ENCODE peak calls at places on chromosomes 7 and 10, in ten cellular contexts. I is activated T-cell treated with anti-CD3 and anti-CD28 coated beads for 1 hour; M is cardiac muscle cell; L is activated naive CD4-positive, alpha-beta T cell treated with anti-CD3 and anti-CD28 coated beads, Interleukin-2, amount 50 U/mL, for 16 hours; Y is effector CD8-positive, alpha-beta T cell; T is AG09319; K is GDM1; Q is activated CD4-positive, alpha-beta T cell treated with anti-CD3 and anti-CD28 coated beads, Interleukin-2, amount 50 U/mL, for 1 hour; X is substantia nigra; P is occipital lobe. S is an unnamed sample.

GRCh38 chr10:103044942-103045489 is 126.9 kb downstream of the CNNM2 start:
- DNase-seq in I (no peak), M (no peak), L (no peak), Y (no peak), T (peak), K (no peak), Q (no peak), X (no peak), P (no peak), S (no peak)

GRCh38 chr7:31099451-31100444 is 47.6 kb downstream of the ADCYAP1R1 start:
- DNase-seq in I (no peak), M (no peak), L (no peak), Y (no peak), T (no peak), K (no peak), Q (no peak), X (no peak), P (no peak), S (no peak)

GRCh38 chr7:747186-747585 is 20.1 kb upstream of the PRKAR1B start:
- DNase-seq in I (no peak), M (no peak), L (no peak), Y (no peak), T (no peak), K (no peak), Q (no peak), X (no peak), P (no peak), S (no peak)

GRCh38 chr7:2316578-2316977 is 2.3 kb upstream of the SNX8 start:
- DNase-seq in I (no peak), M (peak), L (no peak), Y (no peak), T (no peak), K (no peak), Q (no peak), X (no peak), P (no peak), S (no peak)

GRCh38 chr7:20596653-20597052 is 18.8 kb upstream of the ABCB5 start:
- DNase-seq in I (no peak), M (peak), L (no peak), Y (no peak), T (no peak), K (no peak), Q (no peak), X (no peak), P (no peak), S (no peak)

GRCh38 chr7:64775289-64775688 is 18.9 kb upstream of the ZNF138 start:
- DNase-seq in I (no peak), M (no peak), L (no peak), Y (no peak), T (no peak), K (no peak), Q (no peak), X (no peak), P (no peak), S (no peak)

GRCh38 chr7:34327681-34328080 is 330.3 kb upstream of the NPSR1 start:
- DNase-seq in I (no peak), M (no peak), L (no peak), Y (no peak), T (no peak), K (no peak), Q (no peak), X (no peak), P (no peak), S (no peak)

GRCh38 chr7:131603932-131604331 is 47.5 kb upstream of the PODXL start:
- DNase-seq in I (no peak), M (no peak), L (no peak), Y (no peak), T (no peak), K (no peak), Q (no peak), X (no peak), P (no peak), S (no peak)

GRCh38 chr10:130804281-130804680 is 507.2 kb downstream of the TCERG1L start:
- DNase-seq in I (no peak), M (no peak), L (no peak), Y (no peak), T (no peak), K (no peak), Q (no peak), X (no peak), P (no peak), S (no peak)

GRCh38 chr7:22441157-22441556 is 58.8 kb downstream of the STEAP1B start:
- DNase-seq in I (no peak), M (no peak), L (no peak), Y (no peak), T (no peak), K (no peak), Q (no peak), X (no peak), P (no peak), S (no peak)

GRCh38 chr10:127947206-127947605 is 40.3 kb downstream of the PTPRE start:
- DNase-seq in I (no peak), M (no peak), L (no peak), Y (no peak), T (no peak), K (no peak), Q (no peak), X (no peak), P (no peak), S (no peak)

GRCh38 chr10:125029584-125030242 is 87.8 kb downstream of the ZRANB1 start:
- DNase-seq in I (no peak), M (no peak), L (no peak), Y (no peak), T (no peak), K (no peak), Q (no peak), X (no peak), P (no peak), S (no peak)

GRCh38 chr10:130492266-130492934 is 356.2 kb downstream of the GLRX3 start:
- DNase-seq in I (no peak), M (no peak), L (no peak), Y (no peak), T (no peak), K (no peak), Q (no peak), X (no peak), P (no peak), S (no peak)

GRCh38 chr7:87152897-87153641 is 816 bp downstream of the DMTF1 start:
- DNase-seq in I (peak), M (peak), L (peak), Y (no peak), T (no peak), K (no peak), Q (peak), X (no peak), P (peak), S (peak)

GRCh38 chr7:84792232-84792882 is 394.5 kb downstream of the SEMA3D start:
- DNase-seq in I (no peak), M (no peak), L (no peak), Y (no peak), T (no peak), K (no peak), Q (no peak), X (no peak), P (no peak), S (no peak)

GRCh38 chr10:96208271-96208670 is 63.1 kb downstream of the BLNK start:
- DNase-seq in I (no peak), M (no peak), L (no peak), Y (no peak), T (no peak), K (no peak), Q (no peak), X (no peak), P (no peak), S (no peak)

GRCh38 chr10:15897282-15897681 is 37.0 kb upstream of the MINDY3 start:
- DNase-seq in I (no peak), M (peak), L (no peak), Y (no peak), T (no peak), K (no peak), Q (no peak), X (no peak), P (no peak), S (no peak)

GRCh38 chr7:137882261-137882668 is 35.5 kb upstream of the DGKI start:
- DNase-seq in I (no peak), M (peak), L (no peak), Y (no peak), T (peak), K (no peak), Q (no peak), X (no peak), P (peak), S (no peak)

GRCh38 chr7:5599543-5600200 is 176.0 kb upstream of the TNRC18 start:
- DNase-seq in I (no peak), M (no peak), L (no peak), Y (no peak), T (no peak), K (no peak), Q (no peak), X (no peak), P (peak), S (no peak)

GRCh38 chr10:21813944-21814343 is 189.6 kb downstream of the DNAJC1 start:
- DNase-seq in I (no peak), M (no peak), L (no peak), Y (no peak), T (no peak), K (no peak), Q (no peak), X (no peak), P (no peak), S (no peak)

GRCh38 chr10:75565286-75566251 is 134.1 kb downstream of the LRMDA start:
- DNase-seq in I (no peak), M (no peak), L (no peak), Y (no peak), T (no peak), K (no peak), Q (no peak), X (no peak), P (no peak), S (no peak)

GRCh38 chr10:42475168-42476098 is 162.9 kb downstream of the ZNF33B start:
- DNase-seq in I (no peak), M (peak), L (no peak), Y (no peak), T (no peak), K (no peak), Q (no peak), X (no peak), P (peak), S (no peak)

GRCh38 chr10:46297406-46298204 is 10.8 kb downstream of the ANTXRL start:
- DNase-seq in I (no peak), M (no peak), L (no peak), Y (no peak), T (no peak), K (no peak), Q (no peak), X (no peak), P (no peak), S (no peak)

GRCh38 chr7:136947347-136947746 is 78.9 kb downstream of the CHRM2 start:
- DNase-seq in I (no peak), M (peak), L (no peak), Y (no peak), T (no peak), K (no peak), Q (no peak), X (no peak), P (no peak), S (no peak)

GRCh38 chr7:102412548-102412947 is 16.4 kb downstream of the PRKRIP1 start:
- DNase-seq in I (peak), M (peak), L (peak), Y (peak), T (no peak), K (peak), Q (peak), X (peak), P (peak), S (no peak)

GRCh38 chr7:29748286-29749099 is 57.8 kb upstream of the WIPF3 start:
- DNase-seq in I (no peak), M (peak), L (no peak), Y (no peak), T (no peak), K (peak), Q (no peak), X (no peak), P (no peak), S (no peak)

GRCh38 chr7:35286422-35286821 is 32.5 kb upstream of the TBX20 start:
- DNase-seq in I (no peak), M (peak), L (no peak), Y (no peak), T (no peak), K (no peak), Q (no peak), X (no peak), P (no peak), S (no peak)

GRCh38 chr10:16853201-16853600 is 36.0 kb upstream of the RSU1 start:
- DNase-seq in I (no peak), M (peak), L (no peak), Y (no peak), T (no peak), K (no peak), Q (no peak), X (no peak), P (no peak), S (no peak)

GRCh38 chr10:92024700-92025099 is 101.1 kb downstream of the BTAF1 start:
- DNase-seq in I (no peak), M (no peak), L (no peak), Y (no peak), T (no peak), K (no peak), Q (no peak), X (no peak), P (no peak), S (no peak)

GRCh38 chr10:36759111-36759805 is 366.1 kb upstream of the ANKRD30A start:
- DNase-seq in I (no peak), M (peak), L (no peak), Y (no peak), T (peak), K (no peak), Q (no peak), X (no peak), P (no peak), S (no peak)

GRCh38 chr10:58264780-58265179 is 2.9 kb downstream of the IPMK start:
- DNase-seq in I (no peak), M (no peak), L (no peak), Y (no peak), T (no peak), K (no peak), Q (no peak), X (no peak), P (no peak), S (no peak)

GRCh38 chr10:12482586-12482985 is 133.2 kb downstream of the CAMK1D start:
- DNase-seq in I (no peak), M (no peak), L (no peak), Y (no peak), T (no peak), K (no peak), Q (no peak), X (no peak), P (no peak), S (no peak)

GRCh38 chr7:133040617-133041016 is 41.3 kb downstream of the CHCHD3 start:
- DNase-seq in I (no peak), M (no peak), L (no peak), Y (no peak), T (no peak), K (no peak), Q (no peak), X (no peak), P (no peak), S (no peak)

GRCh38 chr10:103120546-103120945 is 72.5 kb downstream of the NT5C2 start:
- DNase-seq in I (no peak), M (no peak), L (no peak), Y (no peak), T (no peak), K (no peak), Q (no peak), X (no peak), P (no peak), S (no peak)

GRCh38 chr7:101494602-101495329 is 132.1 kb downstream of the COL26A1 start:
- DNase-seq in I (no peak), M (no peak), L (no peak), Y (no peak), T (no peak), K (no peak), Q (no peak), X (no peak), P (no peak), S (no peak)

S was measured in stimulated activated naive B cell treated with anti-CD40 and anti-IgM and Interleukin-4, amounts not matched to agents 10 μg/mL and 1 μg/mL and 100 μg/mL, for 72 hours.